ENCODE peak calls at places on chromosomes 16 and 17, in six cellular contexts. R, Z, W, S, Q and A are unnamed samples.

GRCh38 chr17:77211681-77212080 is 70.9 kb downstream of the SEC14L1 start:
- DNase-seq in R (no peak), Z (no peak), W (no peak), S (no peak), Q (no peak), A (no peak)

GRCh38 chr17:38674749-38675615 is at the start of gene EPOP:
- DNase-seq in R (peak; percentile 81), Z (peak; percentile 82), W (peak; percentile 76), S (no peak), Q (peak; percentile 92), A (peak; percentile 81)

GRCh38 chr17:20191066-20191465 is 181.9 kb downstream of the SPECC1 start:
- DNase-seq in R (no peak), Z (peak; percentile 88), W (peak; percentile 98), S (no peak), Q (no peak), A (no peak)

GRCh38 chr17:76709077-76709950 is 1.5 kb downstream of the MXRA7 start:
- DNase-seq in R (peak; percentile 78), Z (peak; percentile 99), W (peak; percentile 99), S (no peak), Q (peak; percentile 65), A (peak; percentile 89)

GRCh38 chr17:33520404-33521032 is 227.4 kb upstream of the ASIC2 start:
- DNase-seq in R (peak; percentile 71), Z (peak; percentile 54), W (peak; percentile 1), S (peak; percentile 33), Q (peak; percentile 85), A (peak; percentile 67)

GRCh38 chr17:50056217-50056960 is 479 bp downstream of the ITGA3 start:
- DNase-seq in R (peak; percentile 76), Z (peak; percentile 66), W (peak; percentile 69), S (no peak), Q (peak; percentile 88), A (peak; percentile 93)

GRCh38 chr17:27408891-27409290 is 47.4 kb upstream of the KSR1 start:
- DNase-seq in R (no peak), Z (peak; percentile 44), W (peak; percentile 38), S (no peak), Q (no peak), A (no peak)

GRCh38 chr16:23950898-23951297 is 115.1 kb downstream of the PRKCB start:
- DNase-seq in R (no peak), Z (no peak), W (no peak), S (no peak), Q (no peak), A (no peak)

GRCh38 chr17:37276475-37276874 is 99.3 kb upstream of the C17orf78 start:
- DNase-seq in R (no peak), Z (no peak), W (peak; percentile 9), S (no peak), Q (no peak), A (no peak)

GRCh38 chr17:34012709-34013375 is 242.2 kb upstream of the CCL2 start:
- DNase-seq in R (no peak), Z (no peak), W (no peak), S (no peak), Q (no peak), A (peak; percentile 25)

GRCh38 chr17:73801455-73802100 is 157.3 kb upstream of the SDK2 start:
- DNase-seq in R (no peak), Z (no peak), W (no peak), S (no peak), Q (no peak), A (no peak)

GRCh38 chr17:78572277-78573205 is 4.7 kb downstream of the DNAH17 start:
- DNase-seq in R (peak; percentile 33), Z (no peak), W (no peak), S (no peak), Q (peak; percentile 73), A (peak; percentile 31)

GRCh38 chr17:78723001-78723796 is 58.9 kb downstream of the CYTH1 start:
- DNase-seq in R (peak; percentile 64), Z (peak; percentile 61), W (peak; percentile 45), S (no peak), Q (peak; percentile 90), A (peak; percentile 81)

GRCh38 chr17:82249896-82250581 is 21.2 kb downstream of the SLC16A3 start:
- DNase-seq in R (no peak), Z (no peak), W (no peak), S (no peak), Q (no peak), A (no peak)

GRCh38 chr16:81447383-81448101 is 2.9 kb downstream of the CMIP start:
- DNase-seq in R (no peak), Z (no peak), W (no peak), S (no peak), Q (no peak), A (no peak)

DNA sequence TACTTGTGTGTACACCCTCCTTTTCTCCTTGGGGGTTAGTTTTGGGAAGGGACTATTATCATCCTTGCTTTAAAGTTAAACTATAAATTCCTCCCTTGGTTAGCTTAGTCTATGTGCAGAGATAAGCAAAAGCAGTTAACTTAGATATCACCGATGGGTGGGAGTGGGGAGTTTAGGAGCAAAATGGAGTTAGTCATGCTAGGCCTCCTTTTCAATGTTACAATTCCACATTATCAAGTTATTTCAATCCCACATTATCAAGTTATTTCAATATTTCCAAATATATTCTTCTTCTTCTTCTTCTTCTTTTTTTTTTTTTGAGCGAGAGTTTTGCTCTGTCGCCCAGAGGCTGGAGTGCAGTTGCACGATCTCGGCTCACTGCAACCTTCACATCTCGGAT is 1.7 kb upstream of the BCAS3 start:
- DNase-seq in R (no peak), Z (no peak), W (no peak), S (no peak), Q (no peak), A (no peak)
- H2BK15ac ChIP-seq in R (no peak overlapping the region), Z (no peak overlapping the region), W (no peak overlapping the region), S (no peak overlapping the region), Q (no peak overlapping the region), A (no peak overlapping the region)

GRCh38 chr16:3478242-3478925 is 16.9 kb downstream of the C16orf90 start:
- DNase-seq in R (no peak), Z (no peak), W (no peak), S (no peak), Q (no peak), A (peak; percentile 50)
- H3K23ac ChIP-seq in R (peak overlapping the region; percentile 80), Z (no peak overlapping the region), W (no peak overlapping the region), S (no peak overlapping the region), Q (no peak overlapping the region), A (no peak overlapping the region)

DNA sequence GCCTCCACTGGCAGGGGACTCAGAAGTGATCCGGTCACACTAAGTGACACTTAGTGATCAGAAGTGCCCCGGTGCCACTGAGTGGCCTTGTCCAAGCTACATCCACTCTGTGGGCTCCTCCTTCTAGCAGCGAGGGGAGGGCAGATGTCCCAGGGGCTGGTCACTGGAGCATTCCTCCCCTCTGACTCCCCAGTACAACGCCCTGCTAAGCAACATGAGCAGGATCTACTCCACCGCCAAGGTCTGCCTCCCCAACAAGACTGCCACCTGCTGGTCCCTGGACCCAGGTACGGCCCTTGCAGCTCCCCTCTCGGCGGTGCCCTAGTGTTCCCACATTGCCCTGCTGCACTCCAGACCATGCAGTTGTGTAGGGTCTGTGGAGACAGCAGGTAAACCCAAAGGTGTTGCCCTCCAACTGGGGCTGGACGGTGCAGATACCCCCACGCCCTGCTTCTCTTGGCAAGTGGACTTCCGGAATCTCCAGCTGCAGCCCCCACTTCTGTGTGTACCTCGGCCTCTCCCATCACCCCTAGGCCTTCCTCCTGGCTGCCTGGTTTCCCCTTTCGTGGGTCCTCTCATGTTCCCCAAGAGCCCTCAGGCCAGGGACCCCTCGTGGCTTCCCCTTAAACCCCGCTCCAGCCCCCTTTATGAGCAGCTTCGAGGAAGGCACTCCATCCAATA is 2.1 kb downstream of the ACE start:
- DNase-seq in R (peak; percentile 53), Z (peak; percentile 90), W (peak; percentile 92), S (peak; percentile 65), Q (peak; percentile 96), A (peak; percentile 95)
- H3K4me2 ChIP-seq in R (no peak overlapping the region), Z (no peak overlapping the region), W (no peak overlapping the region), S (no peak overlapping the region), Q (no peak overlapping the region), A (no peak overlapping the region)

GRCh38 chr16:19644877-19645276 is 73.2 kb downstream of the KNOP1 start:
- DNase-seq in R (no peak), Z (peak; percentile 1), W (peak; percentile 14), S (no peak), Q (no peak), A (peak; percentile 6)
- H2BK15ac ChIP-seq in R (no peak overlapping the region), Z (no peak overlapping the region), W (no peak overlapping the region), S (no peak overlapping the region), Q (no peak overlapping the region), A (no peak overlapping the region)

DNA sequence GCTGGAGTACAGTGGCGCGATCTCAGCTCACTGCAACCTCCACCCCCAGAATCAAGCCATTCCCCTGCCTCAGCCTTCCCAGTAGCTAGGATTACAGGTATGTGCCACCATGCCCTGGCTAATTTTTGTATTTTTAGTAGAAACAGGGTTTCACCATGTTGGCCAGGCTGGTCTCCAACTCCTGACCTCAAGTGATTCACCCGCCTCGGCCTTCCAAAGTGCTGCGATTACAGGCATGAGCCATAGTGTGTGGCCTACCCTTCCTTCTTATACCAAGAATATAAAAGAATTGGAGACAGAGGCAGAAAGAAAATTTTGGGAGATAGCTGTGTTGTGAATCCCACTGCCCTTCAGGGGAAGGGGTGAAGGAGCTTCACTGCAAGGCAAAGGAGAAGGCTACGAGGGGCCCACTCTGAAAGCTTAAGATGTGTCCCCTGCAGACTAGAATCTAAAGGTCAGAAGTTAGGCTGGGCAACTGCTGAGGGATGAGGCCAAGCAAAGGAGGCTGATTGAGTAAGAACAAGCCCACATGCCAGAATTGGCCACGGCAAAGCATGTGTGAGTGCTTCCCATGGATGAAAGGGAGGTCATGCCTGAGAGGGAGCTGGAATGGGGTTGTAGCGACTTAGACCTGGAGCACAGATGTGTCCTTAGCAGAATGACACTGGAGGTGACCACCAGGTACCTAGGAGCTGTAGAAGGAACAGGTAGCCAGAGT is 8.4 kb upstream of the CRYBA1 start:
- DNase-seq in R (no peak), Z (no peak), W (peak; percentile 64), S (no peak), Q (no peak), A (no peak)
- H3K23ac ChIP-seq in R (no peak overlapping the region), Z (no peak overlapping the region), W (peak overlapping the region; percentile 77), S (peak overlapping the region; percentile 1), Q (no peak overlapping the region), A (no peak overlapping the region)

DNA sequence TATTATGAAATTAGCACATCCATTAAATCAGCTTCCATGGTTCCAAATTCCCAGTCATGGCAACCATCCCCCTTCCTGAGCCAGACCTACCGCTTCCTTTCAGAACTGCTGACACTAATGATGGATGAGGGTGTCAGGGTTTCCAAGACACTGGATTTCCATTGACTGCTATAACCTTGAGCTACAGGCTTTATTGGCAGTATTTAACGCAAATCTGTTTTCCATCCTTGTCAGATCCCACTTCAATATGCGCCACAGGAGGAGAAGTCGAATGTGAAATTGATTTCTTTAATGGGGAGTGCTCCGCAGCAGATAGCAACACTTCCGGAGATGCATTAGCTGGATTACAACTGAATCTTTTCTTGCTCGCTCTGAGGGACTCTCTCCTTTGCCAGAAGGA is 197.1 kb downstream of the HS3ST4 start:
- DNase-seq in R (no peak), Z (no peak), W (no peak), S (no peak), Q (no peak), A (no peak)
- H3K4me2 ChIP-seq in R (no peak overlapping the region), Z (no peak overlapping the region), W (no peak overlapping the region), S (no peak overlapping the region), Q (no peak overlapping the region), A (no peak overlapping the region)

GRCh38 chr16:58025351-58026138 is at the start of gene MMP15:
- DNase-seq in R (peak; percentile 70), Z (peak; percentile 68), W (peak; percentile 50), S (peak; percentile 97), Q (peak; percentile 99), A (peak; percentile 99)
- H2BK15ac ChIP-seq in R (peak within 1 kb of the TSS; percentile 98), Z (peak within 1 kb of the TSS; percentile 74), W (no peak within 1 kb of the TSS), S (no peak within 1 kb of the TSS), Q (no peak within 1 kb of the TSS), A (no peak within 1 kb of the TSS)